ENCODE peak calls at places on chromosomes 2 and 18, in six cellular contexts. A, V, E, B, T and L are unnamed samples.

GRCh38 chr18:41938445-41938844 is 16.6 kb upstream of the PIK3C3 start:
- DNase-seq in B (peak), A (no peak), E (peak), T (no peak), V (peak), L (no peak)

GRCh38 chr18:28045176-28045810 is 131.6 kb downstream of the CDH2 start:
- DNase-seq in T (no peak), B (no peak), A (no peak), E (peak), V (peak), L (peak)

GRCh38 chr2:191350826-191351225 is 105.6 kb downstream of the MYO1B start:
- DNase-seq in V (peak), E (peak), T (no peak), B (no peak), A (no peak), L (no peak)

GRCh38 chr2:138269726-138270125 is 231.8 kb upstream of the SPOPL start:
- DNase-seq in A (no peak), B (no peak), V (no peak), E (peak), T (no peak), L (no peak)

GRCh38 chr2:54901224-54901986 is 148.8 kb downstream of the RTN4 start:
- DNase-seq in A (no peak), E (no peak), T (no peak), B (no peak), V (no peak), L (no peak)

GRCh38 chr2:17643031-17643615 is 102.6 kb downstream of the VSNL1 start:
- DNase-seq in A (no peak), B (peak), V (peak), T (no peak), E (peak), L (peak)

GRCh38 chr18:70374154-70374553 is 85.3 kb downstream of the SOCS6 start:
- DNase-seq in B (no peak), T (no peak), A (no peak), E (no peak), V (no peak), L (no peak)

GRCh38 chr2:46490521-46491141 is 11.3 kb downstream of the TMEM247 start:
- DNase-seq in T (peak), V (peak), E (peak), B (no peak), A (no peak), L (no peak)

GRCh38 chr18:56645415-56646016 is 5.6 kb upstream of the WDR7 start:
- DNase-seq in B (no peak), V (no peak), T (no peak), E (peak), A (no peak), L (no peak)

GRCh38 chr2:171227066-171227782 is 66.5 kb upstream of the TLK1 start:
- DNase-seq in T (no peak), V (no peak), E (no peak), A (no peak), B (no peak), L (no peak)

GRCh38 chr2:4053769-4054493 is 350.6 kb downstream of the DCDC2C start:
- DNase-seq in B (no peak), V (no peak), T (no peak), A (no peak), E (no peak), L (no peak)

GRCh38 chr18:32879497-32879896 is 106.7 kb upstream of the KLHL14 start:
- DNase-seq in E (peak), V (no peak), T (no peak), A (no peak), B (no peak), L (peak)

GRCh38 chr2:72994991-72995380 is 76.5 kb downstream of the SFXN5 start:
- DNase-seq in E (no peak), T (no peak), A (no peak), B (no peak), V (no peak), L (no peak)

GRCh38 chr2:218267259-218267658 is 2.7 kb downstream of the AAMP start:
- DNase-seq in B (no peak), V (no peak), E (no peak), T (no peak), A (no peak), L (no peak)

GRCh38 chr2:99448556-99448955 is 41.3 kb downstream of the REV1 start:
- DNase-seq in B (no peak), E (peak), A (no peak), V (peak), T (no peak), L (no peak)

GRCh38 chr2:101249826-101250225 is 2.9 kb upstream of the CNOT11 start:
- DNase-seq in B (no peak), V (no peak), E (no peak), T (no peak), A (no peak), L (no peak)

GRCh38 chr2:8003462-8004075 is 678.3 kb upstream of the ID2 start:
- DNase-seq in B (no peak), A (no peak), E (no peak), T (no peak), V (peak), L (no peak)

GRCh38 chr2:68091439-68092034 is 28.7 kb upstream of the C1D start:
- DNase-seq in A (no peak), E (no peak), B (no peak), T (no peak), V (no peak), L (no peak)

GRCh38 chr2:238945433-238946150 is 97.7 kb downstream of the TWIST2 start:
- DNase-seq in B (no peak), E (peak), V (peak), T (no peak), A (peak), L (peak)

GRCh38 chr2:190533175-190533967 is 1.2 kb downstream of the NEMP2 start:
- DNase-seq in A (no peak), T (no peak), B (no peak), E (no peak), V (no peak), L (no peak)

GRCh38 chr2:95353055-95353575 is 49.4 kb upstream of the FAHD2A start:
- DNase-seq in E (no peak), T (no peak), B (no peak), V (no peak), A (no peak), L (no peak)

GRCh38 chr2:206477296-206477695 is 34.0 kb downstream of the ADAM23 start:
- DNase-seq in T (no peak), A (no peak), V (no peak), B (no peak), E (peak), L (no peak)

GRCh38 chr2:171523969-171524401 is 1.7 kb downstream of the CYBRD1 start:
- DNase-seq in B (no peak), A (no peak), V (peak), T (no peak), E (peak), L (peak)

GRCh38 chr2:46480562-46480961 is 1.2 kb downstream of the TMEM247 start:
- DNase-seq in V (no peak), T (no peak), A (no peak), B (no peak), E (no peak), L (no peak)

GRCh38 chr2:112579280-112579679 is 5.1 kb upstream of the CHCHD5 start:
- DNase-seq in V (peak), A (no peak), E (peak), T (no peak), B (peak), L (no peak)

GRCh38 chr2:11687736-11688135 is 17.7 kb upstream of the NTSR2 start:
- DNase-seq in V (no peak), A (no peak), B (no peak), E (no peak), T (no peak), L (no peak)

GRCh38 chr2:223093436-223093839 is 41.4 kb downstream of the KCNE4 start:
- DNase-seq in A (no peak), T (no peak), V (peak), E (peak), B (peak), L (no peak)

GRCh38 chr2:223166975-223167650 is 115.1 kb downstream of the KCNE4 start:
- DNase-seq in A (no peak), E (no peak), V (no peak), B (no peak), T (no peak), L (no peak)

GRCh38 chr18:28637897-28638296 is 461.0 kb upstream of the CDH2 start:
- DNase-seq in A (no peak), T (no peak), E (no peak), B (no peak), V (no peak), L (no peak)

GRCh38 chr2:203500951-203501350 is 34.1 kb downstream of the RAPH1 start:
- DNase-seq in T (no peak), A (no peak), V (no peak), B (no peak), E (no peak), L (no peak)

GRCh38 chr2:181364492-181365175 is 92.6 kb upstream of the ITGA4 start:
- DNase-seq in B (no peak), E (peak), V (no peak), T (no peak), A (no peak), L (no peak)

GRCh38 chr2:213545964-213546363 is 261.7 kb downstream of the SPAG16 start:
- DNase-seq in A (no peak), T (no peak), V (no peak), E (no peak), B (no peak), L (no peak)

GRCh38 chr18:76621184-76621583 is 126.1 kb upstream of the ZNF516 start:
- DNase-seq in E (peak), A (no peak), T (no peak), V (peak), B (no peak), L (no peak)

GRCh38 chr2:182426082-182426914 is 538 bp downstream of the PDE1A start:
- DNase-seq in E (peak), A (no peak), T (no peak), B (no peak), V (no peak), L (no peak)

GRCh38 chr2:200130762-200131166 is 175.4 kb downstream of the MAIP1 start:
- DNase-seq in B (no peak), T (no peak), A (no peak), V (no peak), E (peak), L (no peak)